ENCODE peak calls at places on chromosomes 16 and 17, in five cellular contexts. M is OCI-LY7; H is activated effector memory CD4-positive, alpha-beta T cell treated with Interleukin-2 at 50 U/mL for 16 hours; A is cardiac muscle cell; C is LHCN-M2. S is an unnamed sample.

GRCh38 chr16:47034455-47034854 is 61.0 kb upstream of the DNAJA2 start:
- DNase-seq in M (no peak), H (no peak), A (no peak), C (no peak), S (no peak)

GRCh38 chr17:75571197-75571884 is 16.3 kb upstream of the MYO15B start:
- DNase-seq in M (peak), H (no peak), A (peak), C (no peak), S (peak)

GRCh38 chr17:28958820-28959455 is 7.6 kb upstream of the PHF12 start:
- DNase-seq in M (no peak), H (no peak), A (no peak), C (no peak), S (no peak)

GRCh38 chr17:70050192-70050591 is 24.8 kb upstream of the KCNJ16 start:
- DNase-seq in M (no peak), H (no peak), A (no peak), C (peak), S (no peak)

GRCh38 chr16:78034530-78034929 is 12.2 kb downstream of the CLEC3A start:
- DNase-seq in M (no peak), H (no peak), A (no peak), C (no peak), S (peak)

GRCh38 chr17:73371285-73371684 is 59.5 kb upstream of the CDC42EP4 start:
- DNase-seq in M (no peak), H (no peak), A (peak), C (peak), S (no peak)

GRCh38 chr16:2152695-2153506 is 2.7 kb upstream of the TRAF7 start:
- DNase-seq in M (peak), H (no peak), A (peak), C (peak), S (no peak)

GRCh38 chr17:45162022-45162687 is 480 bp downstream of the HEXIM2 start:
- DNase-seq in M (no peak), H (no peak), A (no peak), C (no peak), S (no peak)

S was measured in activated T-helper 2 cell treated with anti-CD3 and anti-CD28 coated beads, Interferon-gamma antibody, Interleukin-2, Interleukin-4, amounts not matched to agents 10 μg/mL and 5 μg/mL and 100 μg/mL, durations not matched to agents 14 hours and 24 hours and 36 hours.